ENCODE peak calls at places on chromosomes 6 and 20, in seven cellular contexts. W is body of pancreas, U is heart right ventricle, B is A549, Z is HL-60, D is upper lobe of right lung, O is cardiac muscle cell. N is an unnamed sample.
A peak's percentile ranks its signal among the peaks of the same experiment; 100 is the strongest.

GRCh38 chr6:120615238-120615637 is 719.0 kb downstream of the TBC1D32 start:
- DNase-seq in U (no peak), W (no peak), B (no peak), Z (no peak), D (no peak), O (no peak), N (no peak)

GRCh38 chr6:125866433-125866832 is 75.7 kb downstream of the NCOA7 start:
- DNase-seq in U (no peak), D (no peak), Z (no peak), B (no peak), W (no peak), O (no peak), N (no peak)

GRCh38 chr6:142854589-142855488 is 90.1 kb downstream of the HIVEP2 start:
- DNase-seq in Z (no peak), W (no peak), D (no peak), O (no peak), U (no peak), B (no peak), N (no peak)

GRCh38 chr6:71126506-71126905 is 162.1 kb upstream of the OGFRL1 start:
- DNase-seq in O (no peak), Z (no peak), D (no peak), W (no peak), B (no peak), U (no peak), N (no peak)

GRCh38 chr6:108565893-108566292 is 5.2 kb downstream of the FOXO3 start:
- DNase-seq in U (peak; percentile 57), D (no peak), O (no peak), Z (peak; percentile 93), W (peak; percentile 31), B (no peak), N (no peak)

GRCh38 chr6:46808806-46809205 is 15.6 kb downstream of the MEP1A start:
- DNase-seq in O (peak; percentile 28), D (no peak), B (no peak), W (no peak), Z (no peak), U (no peak), N (no peak)

GRCh38 chr6:42200035-42200434 is 5.3 kb upstream of the GUCA1B start:
- DNase-seq in B (no peak), D (no peak), U (no peak), W (no peak), Z (no peak), O (no peak), N (no peak)

GRCh38 chr6:3737149-3737830 is 14.2 kb downstream of the PXDC1 start:
- DNase-seq in D (no peak), W (no peak), B (no peak), O (no peak), Z (no peak), U (no peak), N (no peak)

GRCh38 chr20:48618631-48619030 is 209.2 kb downstream of the PREX1 start:
- DNase-seq in B (no peak), U (no peak), W (no peak), Z (no peak), O (no peak), D (peak; percentile 56), N (no peak)

GRCh38 chr20:48621256-48622078 is 206.3 kb downstream of the PREX1 start:
- DNase-seq in B (peak; percentile 66), D (peak; percentile 61), U (no peak), Z (peak; percentile 15), W (no peak), O (no peak), N (no peak)

GRCh38 chr20:48619126-48620101 is 208.4 kb downstream of the PREX1 start:
- DNase-seq in D (peak; percentile 63), Z (no peak), U (peak; percentile 30), B (no peak), W (no peak), O (no peak), N (no peak)

GRCh38 chr20:48620486-48621255 is 207.1 kb downstream of the PREX1 start:
- DNase-seq in B (peak; percentile 92), D (peak; percentile 92), Z (peak; percentile 35), U (peak; percentile 87), O (peak; percentile 91), W (peak; percentile 92), N (peak; percentile 79)

DNA sequence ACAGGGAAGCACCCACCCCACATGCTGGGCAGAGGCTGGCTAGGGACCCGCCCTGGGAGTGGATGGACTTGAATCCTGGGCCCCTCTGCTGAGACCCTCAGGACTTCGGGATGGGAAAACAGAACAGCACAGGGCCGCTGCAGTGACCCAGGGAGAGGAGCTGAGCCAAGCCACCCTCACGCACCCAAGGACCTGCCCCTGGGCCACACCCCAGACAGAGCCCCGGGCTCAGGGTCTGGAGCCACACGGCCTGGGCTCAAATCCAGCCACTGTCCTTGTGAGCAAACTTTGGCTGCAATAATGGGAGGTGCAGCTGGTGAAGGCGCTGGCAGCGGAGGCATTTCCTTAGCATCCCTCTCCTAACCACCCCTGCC is 207.7 kb downstream of the PREX1 start:
- DNase-seq in D (no peak), W (no peak), U (no peak), B (no peak), O (no peak), Z (no peak), N (no peak)
- H3K4me3 ChIP-seq in D (no peak overlapping the region), W (no peak overlapping the region), U (no peak overlapping the region), B (no peak overlapping the region), O (no peak overlapping the region), Z (no peak overlapping the region), N (no peak overlapping the region)

GRCh38 chr20:57276221-57276620 is 9.8 kb upstream of the BMP7 start:
- DNase-seq in D (no peak), U (no peak), O (no peak), W (no peak), Z (no peak), B (no peak), N (no peak)
- H3K4me3 ChIP-seq in D (no peak overlapping the region), U (no peak overlapping the region), O (no peak overlapping the region), W (no peak overlapping the region), Z (no peak overlapping the region), B (no peak overlapping the region), N (no peak overlapping the region)

DNA sequence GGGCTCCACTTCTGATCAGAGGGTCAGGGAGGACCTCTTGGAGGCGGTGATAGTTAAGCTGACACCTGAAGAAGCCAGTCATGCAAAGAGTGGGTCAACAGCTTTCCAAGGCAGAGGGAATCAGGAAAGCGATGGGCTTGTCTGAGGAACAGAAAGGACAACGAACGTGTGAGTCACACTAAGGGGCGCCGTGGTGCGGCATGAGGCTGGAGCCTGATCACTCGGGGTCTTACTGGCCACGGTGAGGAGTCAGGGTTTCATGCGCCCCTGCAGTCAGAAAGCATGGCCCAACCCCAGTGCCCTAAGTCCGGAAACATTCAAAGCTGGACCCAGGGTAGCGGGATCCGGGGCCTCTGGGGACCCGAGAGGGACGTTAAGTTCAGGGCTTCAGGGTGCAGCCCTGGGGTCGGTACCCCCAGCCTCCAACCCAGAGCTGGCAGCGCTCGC is 50.5 kb upstream of the SLC32A1 start:
- DNase-seq in Z (no peak), W (no peak), O (peak; percentile 20), U (no peak), D (no peak), B (no peak), N (peak; percentile 45)
- H3K4me3 ChIP-seq in Z (peak overlapping the region; percentile 39), W (no peak overlapping the region), O (peak overlapping the region; percentile 63), U (peak overlapping the region; percentile 32), D (peak overlapping the region; percentile 40), B (no peak overlapping the region), N (peak overlapping the region; percentile 51)

DNA sequence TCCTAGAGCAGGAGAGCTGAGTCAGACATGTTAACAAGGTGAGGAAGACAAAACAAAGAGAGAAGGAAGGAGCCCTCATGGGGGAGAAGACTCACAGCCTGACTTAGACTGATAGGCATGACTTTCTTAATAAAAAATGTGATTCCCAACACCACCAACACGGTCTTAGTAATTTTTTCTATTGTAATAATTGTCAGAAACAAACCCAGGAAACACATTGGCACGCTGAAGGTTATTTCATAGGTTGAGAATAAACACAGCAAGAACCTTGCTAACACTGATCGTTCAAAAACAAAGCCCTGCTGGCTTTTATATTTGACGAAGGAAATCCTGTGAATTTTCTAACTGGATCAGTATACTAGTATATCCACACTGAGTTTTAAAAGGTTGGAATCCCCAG is 286.8 kb downstream of the HACE1 start:
- DNase-seq in O (no peak), B (no peak), Z (no peak), U (no peak), D (no peak), W (no peak), N (no peak)
- H3K4me3 ChIP-seq in O (no peak overlapping the region), B (no peak overlapping the region), Z (no peak overlapping the region), U (no peak overlapping the region), D (no peak overlapping the region), W (no peak overlapping the region), N (no peak overlapping the region)

N was measured in HAP-1.